ENCODE peak calls at places on chromosome 12, in four cellular contexts. P is cardiac fibroblast, F is esophagus squamous epithelium, Q is uterus. T is an unnamed sample.

GRCh38 chr12:132424118-132424438 is 65.9 kb upstream of the FBRSL1 start:
- DNase-seq in P (no peak), F (no peak), Q (no peak), T (no peak)

GRCh38 chr12:52603314-52603713 is 2.1 kb upstream of the KRT72 start:
- DNase-seq in P (no peak), F (no peak), Q (no peak), T (no peak)

GRCh38 chr12:4169959-4170358 is 103.6 kb upstream of the CCND2 start:
- DNase-seq in P (no peak), F (no peak), Q (no peak), T (no peak)

GRCh38 chr12:67068773-67069450 is 200.2 kb upstream of the CAND1 start:
- DNase-seq in P (peak), F (no peak), Q (peak), T (no peak)

GRCh38 chr12:25251749-25252148 is 1.0 kb upstream of the KRAS start:
- DNase-seq in P (no peak), F (no peak), Q (no peak), T (no peak)

GRCh38 chr12:6404390-6404789 is 20.4 kb downstream of the LTBR start:
- DNase-seq in P (no peak), F (no peak), Q (no peak), T (no peak)

GRCh38 chr12:33708935-33709334 is 269.3 kb upstream of the SYT10 start:
- DNase-seq in P (no peak), F (no peak), Q (no peak), T (no peak)

GRCh38 chr12:107631715-107632114 is 53.9 kb upstream of the PWP1 start:
- DNase-seq in P (no peak), F (no peak), Q (no peak), T (no peak)

GRCh38 chr12:106296179-106296877 is 6.2 kb upstream of the TCP11L2 start:
- DNase-seq in P (peak), F (no peak), Q (no peak), T (peak)

GRCh38 chr12:110465024-110465423 is 3.0 kb downstream of the GPN3 start:
- DNase-seq in P (no peak), F (no peak), Q (no peak), T (no peak)

GRCh38 chr12:111440152-111440551 is 34.4 kb downstream of the SH2B3 start:
- DNase-seq in P (no peak), F (no peak), Q (no peak), T (no peak)

GRCh38 chr12:58421990-58422389 is 480.6 kb downstream of the ATP23 start:
- DNase-seq in P (no peak), F (no peak), Q (no peak), T (no peak)

GRCh38 chr12:100797246-100797645 is 2.7 kb downstream of the ANO4 start:
- DNase-seq in P (no peak), F (no peak), Q (no peak), T (no peak)

GRCh38 chr12:27539191-27539631 is 15.2 kb downstream of the PPFIBP1 start:
- DNase-seq in P (peak), F (no peak), Q (no peak), T (no peak)

DNA sequence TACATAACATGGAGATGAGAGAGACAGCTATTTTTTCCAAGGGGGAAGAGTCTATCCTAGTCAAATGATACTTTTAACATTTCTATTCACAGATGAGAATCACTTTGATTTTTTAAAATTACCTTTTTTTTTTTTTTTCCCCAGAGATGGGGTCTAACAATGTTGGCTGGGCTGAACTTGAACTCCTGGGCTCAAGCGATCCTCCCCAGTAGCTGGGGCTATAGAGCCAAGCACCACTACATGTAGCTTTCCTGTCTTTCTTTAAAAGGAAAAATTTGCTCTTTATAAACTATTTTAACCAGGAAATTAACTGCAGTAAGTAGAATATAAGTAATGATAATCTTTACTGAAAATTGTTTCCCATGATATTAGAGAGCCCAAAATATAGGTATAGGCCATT is 3.3 kb downstream of the PRICKLE1 start:
- DNase-seq in P (no peak), F (no peak), Q (no peak), T (no peak)
- TF ChIP-seq CTCF in P (peak), F (no peak), Q (no peak), T (no peak)

DNA sequence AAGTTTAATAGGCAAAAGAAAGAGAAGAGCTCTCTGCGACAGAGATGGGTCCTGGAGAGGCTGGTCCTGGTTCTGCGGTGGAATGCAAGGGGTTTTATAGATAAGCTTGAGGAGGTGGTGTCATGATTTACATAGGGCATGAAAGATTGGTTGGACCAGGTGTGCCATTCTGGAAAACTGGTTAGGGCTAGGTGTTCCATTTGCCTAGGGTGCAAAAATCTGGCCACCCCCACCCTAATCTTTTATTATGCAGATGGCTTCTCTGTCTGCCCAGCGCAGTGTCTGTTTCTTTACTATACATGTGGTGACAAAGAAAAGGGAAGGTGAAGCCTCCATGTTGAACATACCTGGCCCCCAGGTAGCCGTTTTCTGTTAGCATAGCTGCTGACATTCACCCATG is 65.4 kb downstream of the ERC1 start:
- DNase-seq in P (no peak), F (no peak), Q (no peak), T (no peak)
- H3K4me3 ChIP-seq in P (no peak), F (no peak), Q (no peak), T (no peak)

GRCh38 chr12:71230542-71230941 is 72.7 kb upstream of the TSPAN8 start:
- DNase-seq in P (no peak), F (no peak), Q (no peak), T (no peak)
- TF ChIP-seq CTCF in P (no peak), F (no peak), Q (no peak), T (no peak)

DNA sequence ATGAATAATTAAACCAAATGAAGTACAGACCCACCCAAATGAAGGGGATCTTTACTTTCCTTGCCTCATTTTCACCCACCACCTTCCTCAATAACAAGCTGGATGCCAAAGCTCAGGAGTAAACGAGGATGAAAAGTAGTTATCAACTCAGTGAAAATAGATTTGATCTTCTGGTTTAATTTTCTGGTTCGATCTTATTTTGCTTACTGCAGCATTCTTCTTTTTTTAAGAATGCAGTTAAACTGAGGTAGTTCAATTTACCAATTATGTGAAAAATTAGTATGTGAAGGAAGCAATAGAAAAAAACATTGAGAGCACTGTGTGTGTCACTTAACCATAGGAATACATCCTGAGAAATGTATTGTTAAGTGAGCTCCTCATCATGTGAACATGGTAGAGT is 111.4 kb upstream of the TSPAN8 start:
- DNase-seq in P (no peak), F (no peak), Q (no peak), T (no peak)
- H3K4me3 ChIP-seq in P (no peak), F (no peak), Q (no peak), T (no peak)

DNA sequence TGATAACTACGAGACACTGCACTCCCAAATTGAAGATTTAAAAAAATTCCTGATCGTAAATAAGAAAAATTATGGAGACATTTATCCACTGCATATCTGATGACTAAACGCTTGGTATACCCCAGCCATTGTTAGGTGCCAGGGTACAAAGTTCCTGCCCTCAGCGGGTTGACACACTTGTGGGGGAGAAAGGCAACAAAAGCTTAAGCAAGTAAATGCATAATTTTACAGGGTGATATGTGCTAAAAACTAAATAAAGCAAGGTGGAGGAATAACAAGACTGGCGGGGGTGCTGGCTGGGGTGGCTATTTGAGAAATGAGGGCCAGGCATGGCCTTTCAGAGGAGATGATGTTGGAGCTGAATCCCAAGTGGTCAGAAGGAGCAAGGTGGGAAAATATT is 25.0 kb downstream of the BICD1 start:
- DNase-seq in P (no peak), F (no peak), Q (no peak), T (no peak)
- TF ChIP-seq CTCF in P (no peak), F (no peak), Q (no peak), T (no peak)

DNA sequence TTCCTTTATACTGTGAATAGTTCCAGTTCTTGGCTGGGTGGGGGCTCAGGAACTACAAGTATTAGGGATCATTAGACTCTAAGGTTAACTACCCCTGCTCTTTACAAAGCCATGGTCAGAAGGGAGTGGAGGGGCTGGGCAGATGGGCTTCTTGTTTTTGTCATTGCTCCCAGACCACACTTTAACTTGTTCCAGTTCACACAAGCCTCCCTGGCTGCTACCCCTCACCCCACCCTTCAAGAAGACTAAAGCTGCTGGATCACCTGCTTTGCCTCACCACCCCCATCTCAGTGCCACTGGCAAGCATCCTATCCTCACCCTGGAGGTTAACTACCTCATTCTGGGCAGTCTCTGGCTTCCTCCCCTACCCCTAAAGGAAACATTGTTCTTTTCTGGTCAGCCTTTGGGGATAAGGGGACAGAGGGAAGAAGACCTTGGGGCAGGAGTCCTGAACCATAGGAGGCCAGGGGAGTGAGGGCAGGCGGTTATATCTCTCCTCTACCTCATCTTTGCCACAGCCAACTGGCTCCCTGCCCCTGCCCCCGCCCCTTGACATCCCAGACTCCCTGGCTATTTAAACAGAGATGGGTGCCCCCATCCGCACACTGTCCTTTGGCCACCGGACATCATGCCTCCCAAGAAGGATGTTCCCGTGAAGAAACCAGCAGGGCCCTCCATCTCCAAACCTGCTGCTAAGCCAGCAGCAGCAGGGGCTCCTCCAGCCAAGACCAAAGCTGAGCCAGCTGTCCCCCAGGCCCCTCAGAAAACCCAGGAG is 1.1 kb downstream of the MYL6B start:
- DNase-seq in P (no peak), F (no peak), Q (no peak), T (no peak)
- H3K4me3 ChIP-seq in P (peak), F (no peak), Q (no peak), T (peak)

GRCh38 chr12:15590180-15590826 is 198.9 kb downstream of the EPS8 start:
- DNase-seq in P (peak), F (no peak), Q (peak), T (no peak)
- TF ChIP-seq CTCF in P (peak), F (peak), Q (peak), T (peak)